ENCODE peak calls at places on chromosomes 3 and 15, in ten cellular contexts. Q is ELR, M is psoas muscle, R is brain microvascular endothelial cell, J is osteocyte, T is IMR-90, I is heart right ventricle, H is esophagus squamous epithelium, F is foreskin fibroblast, D is GM23248. U is an unnamed sample.

GRCh38 chr3:186826316-186826977 is 16.1 kb upstream of the ADIPOQ start:
- DNase-seq in H (no peak), F (no peak), T (no peak), M (no peak), J (no peak), R (no peak), Q (no peak), D (no peak), I (no peak), U (no peak)

GRCh38 chr15:39509941-39510845 is 70.7 kb upstream of the THBS1 start:
- DNase-seq in I (peak; percentile 66), H (no peak), F (no peak), T (peak; percentile 45), J (no peak), R (no peak), M (peak; percentile 19), D (no peak), Q (peak; percentile 15), U (no peak)

GRCh38 chr3:169668081-169668956 is 4.8 kb upstream of the MECOM start:
- DNase-seq in F (no peak), R (no peak), I (peak; percentile 13), Q (peak; percentile 28), M (peak; percentile 14), T (peak; percentile 18), H (no peak), J (no peak), D (peak; percentile 42), U (no peak)

GRCh38 chr3:131349946-131350347 is 31.6 kb upstream of the NUDT16 start:
- DNase-seq in T (peak; percentile 70), J (no peak), R (peak; percentile 58), H (no peak), D (peak; percentile 91), M (peak; percentile 20), F (peak; percentile 89), Q (peak; percentile 94), I (peak; percentile 57), U (no peak)

GRCh38 chr3:121658716-121659435 is 1.8 kb downstream of the HCLS1 start:
- DNase-seq in D (no peak), I (no peak), H (no peak), J (no peak), R (no peak), M (no peak), F (no peak), Q (no peak), T (no peak), U (no peak)

GRCh38 chr3:72821170-72821781 is 27.0 kb downstream of the SHQ1 start:
- DNase-seq in H (no peak), F (peak; percentile 27), M (no peak), J (no peak), I (peak; percentile 69), Q (no peak), D (no peak), R (peak; percentile 47), T (peak; percentile 53), U (no peak)

GRCh38 chr3:51734572-51734907 is 27.7 kb downstream of the GRM2 start:
- DNase-seq in T (no peak), M (no peak), D (no peak), H (no peak), J (no peak), Q (no peak), R (no peak), I (no peak), F (no peak), U (no peak)

GRCh38 chr3:146524961-146525360 is 19.4 kb downstream of the PLSCR1 start:
- DNase-seq in Q (no peak), J (no peak), T (no peak), F (no peak), H (no peak), M (no peak), D (peak; percentile 10), I (no peak), R (no peak), U (no peak)

GRCh38 chr3:130093741-130094391 is 12.2 kb downstream of the ALG1L2 start:
- DNase-seq in M (no peak), Q (no peak), R (no peak), H (no peak), I (no peak), D (no peak), J (no peak), T (no peak), F (no peak), U (peak; percentile 73)

GRCh38 chr3:38026856-38027255 is 2.6 kb downstream of the PLCD1 start:
- DNase-seq in F (no peak), T (no peak), R (no peak), J (no peak), Q (no peak), D (no peak), H (no peak), I (no peak), M (no peak), U (no peak)

GRCh38 chr15:61517776-61518175 is 288.7 kb upstream of the RORA start:
- DNase-seq in H (no peak), F (no peak), M (no peak), D (no peak), Q (no peak), R (no peak), I (no peak), J (no peak), T (no peak), U (no peak)